ENCODE peak calls at places on chromosome 9, in six cellular contexts. D, I, T, S, M and R are unnamed samples.

GRCh38 chr9:34986541-34987047 is 3.0 kb upstream of the DNAJB5 start:
- DNase-seq in D (no peak), I (no peak), M (peak; percentile 55), T (no peak), S (peak; percentile 88), R (no peak)

GRCh38 chr9:69857131-69857530 is 36.5 kb downstream of the CFAP95 start:
- DNase-seq in M (no peak), S (no peak), T (no peak), I (no peak), D (peak; percentile 81), R (peak; percentile 27)

GRCh38 chr9:118303216-118303615 is 599.0 kb downstream of the TLR4 start:
- DNase-seq in M (no peak), S (no peak), I (no peak), D (no peak), T (no peak), R (no peak)

GRCh38 chr9:79143211-79143610 is 428.6 kb upstream of the TLE4 start:
- DNase-seq in T (no peak), D (no peak), S (no peak), M (no peak), I (no peak), R (no peak)

GRCh38 chr9:113620377-113621161 is 157.0 kb downstream of the RGS3 start:
- DNase-seq in S (peak; percentile 99), D (peak; percentile 86), M (no peak), T (no peak), I (peak; percentile 67), R (peak; percentile 62)

GRCh38 chr9:137129089-137129455 is 9.9 kb upstream of the GRIN1 start:
- DNase-seq in I (no peak), M (no peak), S (peak; percentile 20), T (no peak), D (no peak), R (no peak)

GRCh38 chr9:115422932-115423440 is 305.0 kb upstream of the TNC start:
- DNase-seq in T (no peak), I (no peak), S (no peak), M (no peak), D (no peak), R (no peak)

GRCh38 chr9:128917151-128917849 is 3.5 kb upstream of the PHYHD1 start:
- DNase-seq in D (peak; percentile 60), S (no peak), I (peak; percentile 98), M (no peak), T (no peak), R (peak; percentile 33)

GRCh38 chr9:6563036-6563435 is 82.5 kb downstream of the GLDC start:
- DNase-seq in M (no peak), I (no peak), D (no peak), T (no peak), S (no peak), R (no peak)

GRCh38 chr9:83405674-83406255 is 132.4 kb downstream of the FRMD3 start:
- DNase-seq in T (no peak), I (no peak), D (no peak), S (peak; percentile 33), M (no peak), R (no peak)

GRCh38 chr9:113985968-113986585 is 92.0 kb downstream of the AMBP start:
- DNase-seq in T (no peak), D (peak; percentile 12), I (no peak), M (no peak), S (no peak), R (no peak)

GRCh38 chr9:7185612-7186011 is 427.8 kb downstream of the KDM4C start:
- DNase-seq in T (no peak), I (no peak), D (peak; percentile 75), S (peak; percentile 99), M (no peak), R (peak; percentile 74)

GRCh38 chr9:92634712-92635605 is 35.0 kb downstream of the IPPK start:
- DNase-seq in M (peak; percentile 89), I (peak; percentile 76), D (peak; percentile 68), S (peak; percentile 87), T (peak; percentile 38), R (no peak)

GRCh38 chr9:21682981-21683380 is 119.5 kb upstream of the MTAP start:
- DNase-seq in D (peak; percentile 24), I (no peak), M (no peak), T (no peak), S (no peak), R (peak; percentile 78)

GRCh38 chr9:126248680-126249079 is 77.9 kb upstream of the MVB12B start:
- DNase-seq in S (no peak), I (no peak), M (no peak), D (peak; percentile 88), T (no peak), R (peak; percentile 76)

GRCh38 chr9:135839516-135839915 is 67.8 kb downstream of the CAMSAP1 start:
- DNase-seq in M (no peak), S (no peak), T (no peak), I (no peak), D (no peak), R (no peak)

GRCh38 chr9:122265265-122265900 is 701 bp downstream of the MRRF start:
- DNase-seq in M (no peak), I (no peak), S (peak; percentile 75), D (peak; percentile 25), T (no peak), R (no peak)

GRCh38 chr9:121946465-121946864 is 146.6 kb downstream of the TTLL11 start:
- DNase-seq in T (no peak), I (no peak), M (no peak), S (no peak), D (no peak), R (no peak)